ENCODE peak calls at places on chromosome 1, in nine cellular contexts. L, Z, N, W, I, Q, A, X and V are unnamed samples.
A peak's percentile ranks its signal among the peaks of the same experiment; 100 is the strongest.

GRCh38 chr1:58941471-58942289 is 157.8 kb upstream of the JUN start:
- DNase-seq in L (no peak), Z (peak; percentile 75), N (no peak), W (peak; percentile 33), I (peak; percentile 44), Q (no peak), A (no peak), X (no peak), V (no peak)

GRCh38 chr1:109425902-109426277 is 358 bp downstream of the PSMA5 start:
- DNase-seq in L (no peak), Z (peak; percentile 62), N (no peak), W (peak; percentile 71), I (peak; percentile 57), Q (no peak), A (no peak), X (no peak), V (peak; percentile 40)

GRCh38 chr1:118461154-118461553 is 276.1 kb upstream of the SPAG17 start:
- DNase-seq in L (no peak), Z (peak; percentile 7), N (no peak), W (peak; percentile 1), I (no peak), Q (no peak), A (no peak), X (no peak), V (no peak)

GRCh38 chr1:229129306-229130027 is 141.4 kb upstream of the RAB4A start:
- DNase-seq in L (no peak), Z (no peak), N (no peak), W (no peak), I (peak; percentile 66), Q (no peak), A (peak; percentile 35), X (no peak), V (no peak)

GRCh38 chr1:44890007-44890406 is 47.0 kb upstream of the PTCH2 start:
- DNase-seq in L (no peak), Z (no peak), N (no peak), W (no peak), I (no peak), Q (no peak), A (no peak), X (no peak), V (no peak)

GRCh38 chr1:201850053-201850397 is 21.1 kb downstream of the IPO9 start:
- DNase-seq in L (no peak), Z (no peak), N (peak; percentile 25), W (no peak), I (no peak), Q (peak; percentile 50), A (no peak), X (no peak), V (no peak)

GRCh38 chr1:17998889-17999288 is 108.7 kb upstream of the IGSF21 start:
- DNase-seq in L (no peak), Z (no peak), N (no peak), W (peak; percentile 14), I (no peak), Q (no peak), A (no peak), X (no peak), V (no peak)

GRCh38 chr1:61082336-61083013 is at the start of gene NFIA:
- DNase-seq in L (peak; percentile 59), Z (peak; percentile 11), N (peak; percentile 62), W (no peak), I (peak; percentile 33), Q (no peak), A (peak; percentile 80), X (peak; percentile 13), V (peak; percentile 4)